ENCODE peak calls at places on chromosomes 7 and 10, in eight cellular contexts. B, O, J, R, Z, V, M and Q are unnamed samples.

GRCh38 chr7:158818325-158819213 is 10.7 kb downstream of the ESYT2 start:
- DNase-seq in Z (peak; percentile 80), M (peak; percentile 100), B (peak; percentile 98), O (peak; percentile 98), V (peak; percentile 76), R (peak; percentile 99), J (peak; percentile 92), Q (peak; percentile 99)

GRCh38 chr7:85693326-85693725 is 506.5 kb upstream of the SEMA3D start:
- DNase-seq in B (no peak), M (no peak), Z (no peak), J (no peak), R (no peak), O (no peak), V (no peak), Q (no peak)

GRCh38 chr7:121745856-121746255 is 127.1 kb upstream of the PTPRZ1 start:
- DNase-seq in J (no peak), V (no peak), R (no peak), B (no peak), Z (no peak), O (no peak), M (no peak), Q (no peak)

GRCh38 chr7:131103997-131104396 is 223.7 kb upstream of the MKLN1 start:
- DNase-seq in R (no peak), B (peak; percentile 84), Z (no peak), V (no peak), O (no peak), J (peak; percentile 9), M (peak; percentile 59), Q (peak; percentile 81)

GRCh38 chr7:141074162-141074989 is 512 bp downstream of the TMEM178B start:
- DNase-seq in M (peak; percentile 10), O (no peak), R (no peak), J (peak; percentile 10), Z (peak; percentile 29), B (peak; percentile 10), V (peak; percentile 23), Q (peak; percentile 3)

GRCh38 chr7:3283130-3283704 is 17.8 kb upstream of the SDK1 start:
- DNase-seq in V (no peak), O (no peak), Z (no peak), J (no peak), R (no peak), B (no peak), M (no peak), Q (peak; percentile 21)

GRCh38 chr7:142626420-142627035 is 122.7 kb upstream of the PRSS1 start:
- DNase-seq in M (no peak), R (no peak), B (peak; percentile 58), Z (peak; percentile 63), J (peak; percentile 60), V (peak; percentile 9), O (peak; percentile 45), Q (no peak)

GRCh38 chr10:86960863-86961434 is 2.5 kb downstream of the SNCG start:
- DNase-seq in O (no peak), B (no peak), M (no peak), R (no peak), J (no peak), Z (no peak), V (no peak), Q (no peak)

GRCh38 chr7:149781921-149782320 is 8.5 kb upstream of the ZNF467 start:
- DNase-seq in R (no peak), M (no peak), O (no peak), Z (no peak), J (no peak), B (no peak), V (no peak), Q (no peak)

GRCh38 chr7:50367570-50367969 is 63.1 kb downstream of the IKZF1 start:
- DNase-seq in M (no peak), B (no peak), Z (no peak), R (no peak), J (no peak), O (no peak), V (no peak), Q (no peak)

GRCh38 chr10:37225163-37225562 is 99.8 kb downstream of the ANKRD30A start:
- DNase-seq in V (no peak), B (no peak), J (peak; percentile 66), Z (no peak), R (no peak), O (no peak), M (no peak), Q (no peak)

GRCh38 chr7:47152307-47152706 is 429.6 kb downstream of the TNS3 start:
- DNase-seq in J (no peak), M (no peak), B (no peak), V (no peak), Z (no peak), R (no peak), O (no peak), Q (no peak)

GRCh38 chr10:52746169-52746568 is 26.4 kb downstream of the MBL2 start:
- DNase-seq in R (no peak), V (no peak), J (no peak), B (no peak), O (peak; percentile 7), M (no peak), Z (no peak), Q (no peak)
- TF ChIP-seq CTCF in R (no peak), V (no peak), J (no peak), B (no peak), O (peak; percentile 29), M (no peak), Z (no peak), Q (no peak)

GRCh38 chr7:148256433-148256832 is 334.1 kb upstream of the C7orf33 start:
- DNase-seq in B (no peak), V (no peak), O (no peak), M (no peak), J (no peak), Z (no peak), R (no peak), Q (no peak)

GRCh38 chr7:148255333-148255732 is 335.2 kb upstream of the C7orf33 start:
- DNase-seq in B (no peak), J (peak; percentile 26), O (no peak), V (no peak), R (no peak), M (no peak), Z (no peak), Q (no peak)

GRCh38 chr7:148253629-148254028 is 336.9 kb upstream of the C7orf33 start:
- DNase-seq in M (no peak), O (no peak), R (no peak), J (no peak), V (peak; percentile 46), Z (no peak), B (no peak), Q (no peak)
- H3K4me3 ChIP-seq in M (no peak overlapping the region), O (no peak overlapping the region), R (no peak overlapping the region), J (no peak overlapping the region), V (no peak overlapping the region), Z (no peak overlapping the region), B (no peak overlapping the region), Q (no peak overlapping the region)

GRCh38 chr10:15245530-15245929 is 77.0 kb upstream of the NMT2 start:
- DNase-seq in B (peak; percentile 28), O (peak; percentile 34), V (peak; percentile 28), J (no peak), Z (no peak), R (no peak), M (no peak), Q (peak; percentile 14)
- TF ChIP-seq CTCF in B (peak; percentile 61), O (peak; percentile 24), V (peak; percentile 63), J (no peak), Z (no peak), R (peak; percentile 28), M (peak; percentile 30), Q (peak; percentile 55)

GRCh38 chr7:76281006-76281705 is 21.3 kb upstream of the HSPB1 start:
- DNase-seq in B (no peak), J (no peak), O (no peak), V (no peak), M (no peak), Z (no peak), R (no peak), Q (no peak)

GRCh38 chr7:76285604-76286374 is 16.7 kb upstream of the HSPB1 start:
- DNase-seq in R (no peak), Z (no peak), O (no peak), B (no peak), M (no peak), J (no peak), V (no peak), Q (no peak)

GRCh38 chr7:76281706-76282343 is 20.6 kb upstream of the HSPB1 start:
- DNase-seq in O (no peak), M (no peak), J (no peak), R (no peak), V (no peak), Z (no peak), B (no peak), Q (no peak)

GRCh38 chr7:76282344-76283253 is 19.9 kb upstream of the HSPB1 start:
- DNase-seq in J (no peak), B (no peak), V (no peak), M (no peak), Z (peak; percentile 51), R (no peak), O (no peak), Q (no peak)

GRCh38 chr7:76283254-76284159 is 19.0 kb upstream of the HSPB1 start:
- DNase-seq in B (no peak), M (no peak), Z (no peak), V (no peak), O (no peak), J (no peak), R (no peak), Q (no peak)
- H3K4me3 ChIP-seq in B (no peak overlapping the region), M (no peak overlapping the region), Z (no peak overlapping the region), V (no peak overlapping the region), O (no peak overlapping the region), J (peak overlapping the region; percentile 55), R (no peak overlapping the region), Q (peak overlapping the region; percentile 53)

GRCh38 chr10:75108684-75109458 is 2.6 kb upstream of the SAMD8 start:
- DNase-seq in B (no peak), V (no peak), O (no peak), Z (peak; percentile 38), R (no peak), J (peak; percentile 86), M (no peak), Q (no peak)
- TF ChIP-seq CTCF in B (peak; percentile 68), V (peak; percentile 48), O (peak; percentile 72), Z (peak; percentile 40), R (peak; percentile 71), J (peak; percentile 100), M (peak; percentile 46), Q (peak; percentile 69)

GRCh38 chr7:112206238-112207105 is at the start of the genes DOCK4 and ZNF277:
- DNase-seq in Z (peak; percentile 98), R (peak; percentile 89), M (peak; percentile 99), O (peak; percentile 99), V (peak; percentile 96), J (peak; percentile 99), B (peak; percentile 99), Q (peak; percentile 99)
- H3K4me3 ChIP-seq in Z (peak within 1 kb of the TSS; percentile 79), R (peak within 1 kb of the TSS; percentile 86), M (peak within 1 kb of the TSS; percentile 73), O (peak within 1 kb of the TSS; percentile 98), V (peak within 1 kb of the TSS; percentile 81), J (peak within 1 kb of the TSS; percentile 94), B (peak within 1 kb of the TSS; percentile 97), Q (peak within 1 kb of the TSS; percentile 85)

DNA sequence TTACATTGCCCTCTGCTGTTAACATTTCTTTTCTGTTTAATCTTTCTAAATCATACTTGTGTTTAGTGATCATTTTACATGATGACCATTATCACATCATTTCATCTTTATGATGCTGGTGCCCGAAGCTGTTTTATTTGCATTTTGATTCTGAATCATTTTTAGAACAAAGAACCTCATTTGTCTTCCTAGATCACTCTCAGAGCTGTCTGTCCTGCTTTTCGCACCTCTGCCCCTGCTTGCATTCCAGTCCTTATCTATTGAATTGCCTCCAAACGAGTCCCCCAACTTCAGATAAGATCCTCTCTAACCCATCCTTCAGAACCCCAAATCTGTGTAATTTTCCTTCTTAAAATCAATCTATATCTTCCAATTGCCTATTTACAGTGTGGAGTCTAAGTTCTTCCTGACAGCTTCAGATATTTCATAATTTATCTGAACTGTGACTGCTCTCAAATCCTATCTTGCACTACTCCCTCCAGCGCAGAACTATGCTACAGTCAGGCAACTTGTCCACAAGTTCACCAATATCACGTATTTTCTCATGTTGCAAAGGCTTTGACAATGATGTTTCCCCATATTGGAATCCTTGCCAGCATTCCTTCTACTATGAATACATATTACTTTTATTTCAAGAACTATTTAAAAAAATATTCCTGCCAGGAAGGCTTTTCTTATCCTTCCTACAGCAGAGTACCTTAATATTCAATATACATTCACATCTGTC is 346.5 kb upstream of the CACNA2D1 start:
- DNase-seq in O (no peak), J (peak; percentile 37), Z (no peak), M (peak; percentile 10), R (no peak), B (peak; percentile 61), V (no peak), Q (no peak)
- TF ChIP-seq CTCF in O (no peak), J (no peak), Z (no peak), M (no peak), R (no peak), B (no peak), V (no peak), Q (no peak)